ENCODE peak calls at places on chromosomes 4 and X, in nine cellular contexts. R is brain microvascular endothelial cell; J is skeletal muscle cell; G is stimulated activated CD4-positive, alpha-beta T cell treated with anti-CD3 and anti-CD28 coated beads, Interleukin-4, amount 100 ng/mL, for 1 hour; V is LoVo; M is MM.1S; O is psoas muscle; A is HEK293T; F is neural crest cell. Z is an unnamed sample.

GRCh38 chrX:54357414-54358377 is at the start of gene WNK3:
- DNase-seq in G (peak), V (no peak), F (peak), A (peak), O (peak), M (no peak), R (peak), J (peak), Z (peak)

GRCh38 chrX:1500701-1501624 is 36.0 kb downstream of the P2RY8 start:
- DNase-seq in J (no peak), O (no peak), A (no peak), M (peak), V (no peak), G (no peak), F (no peak), R (no peak), Z (no peak)

GRCh38 chr4:1767770-1768366 is 25.2 kb upstream of the FGFR3 start:
- DNase-seq in V (peak), R (no peak), J (no peak), M (peak), A (peak), O (no peak), G (peak), F (peak), Z (peak)

GRCh38 chrX:107773206-107773605 is 2.4 kb downstream of the TSC22D3 start:
- DNase-seq in M (no peak), A (no peak), G (no peak), R (no peak), O (no peak), J (no peak), F (no peak), V (no peak), Z (no peak)

GRCh38 chr4:152719856-152720556 is 40.2 kb upstream of the TMEM154 start:
- DNase-seq in R (no peak), F (no peak), A (no peak), G (no peak), O (no peak), V (no peak), M (no peak), J (no peak), Z (no peak)

GRCh38 chr4:65392488-65392887 is 277.8 kb downstream of the EPHA5 start:
- DNase-seq in M (no peak), G (no peak), R (no peak), J (no peak), O (no peak), V (no peak), F (no peak), A (no peak), Z (no peak)

GRCh38 chr4:110033994-110034393 is 121.3 kb downstream of the EGF start:
- DNase-seq in V (no peak), G (no peak), M (peak), A (no peak), J (no peak), R (no peak), O (no peak), F (no peak), Z (no peak)

GRCh38 chr4:1207603-1208265 is 35.4 kb upstream of the SPON2 start:
- DNase-seq in R (no peak), J (no peak), O (peak), G (no peak), F (no peak), M (no peak), A (no peak), V (no peak), Z (peak)

GRCh38 chr4:6008092-6008551 is 10.1 kb downstream of the C4orf50 start:
- DNase-seq in V (no peak), R (no peak), M (no peak), O (no peak), A (peak), G (no peak), J (no peak), F (no peak), Z (no peak)

GRCh38 chrX:50333308-50333707 is 128.7 kb downstream of the CCNB3 start:
- DNase-seq in J (no peak), O (no peak), M (no peak), R (no peak), A (no peak), V (no peak), F (no peak), G (no peak), Z (no peak)

Z was measured in fibroblast of pulmonary artery.